ENCODE peak calls at places on chromosomes 1 and 21, in four cellular contexts. V, R, W and Y are unnamed samples.
A peak's percentile ranks its signal among the peaks of the same experiment; 100 is the strongest.

GRCh38 chr1:233790662-233791371 is 113.7 kb upstream of the SLC35F3 start:
- DNase-seq in R (peak; percentile 43), W (peak; percentile 30), V (peak; percentile 69), Y (no peak)

GRCh38 chr1:24097663-24098062 is 14.3 kb downstream of the MYOM3 start:
- DNase-seq in R (no peak), V (no peak), W (no peak), Y (no peak)

GRCh38 chr1:12511516-12512468 is 106.2 kb downstream of the DHRS3 start:
- DNase-seq in R (no peak), W (no peak), V (no peak), Y (no peak)

GRCh38 chr1:23384312-23385058 is 14.8 kb upstream of the ZNF436 start:
- DNase-seq in R (peak; percentile 68), V (no peak), W (no peak), Y (no peak)

GRCh38 chr1:246588322-246588721 is 22.1 kb downstream of the CNST start:
- DNase-seq in V (no peak), R (no peak), W (no peak), Y (no peak)

GRCh38 chr1:228015276-228016180 is 8.7 kb downstream of the WNT3A start:
- DNase-seq in V (no peak), R (no peak), W (no peak), Y (no peak)

GRCh38 chr21:34524671-34525601 is 12.9 kb upstream of the KCNE1 start:
- DNase-seq in V (no peak), R (no peak), W (no peak), Y (no peak)

GRCh38 chr1:32977546-32978087 is 13.0 kb upstream of the RNF19B start:
- DNase-seq in W (no peak), V (no peak), R (no peak), Y (no peak)

GRCh38 chr21:15752763-15753407 is 23.1 kb downstream of the USP25 start:
- DNase-seq in W (no peak), V (no peak), R (no peak), Y (peak; percentile 94)
- TF ChIP-seq TCF12 in W (no peak), V (no peak), R (no peak), Y (peak; percentile 96)

GRCh38 chr1:9703681-9704080 is 52.1 kb downstream of the PIK3CD start:
- DNase-seq in V (no peak), R (no peak), W (no peak), Y (no peak)

GRCh38 chr1:9701661-9702060 is 50.1 kb downstream of the PIK3CD start:
- DNase-seq in V (no peak), R (no peak), W (no peak), Y (no peak)

GRCh38 chr1:9703165-9703509 is 51.6 kb downstream of the PIK3CD start:
- DNase-seq in V (no peak), R (no peak), W (no peak), Y (no peak)

GRCh38 chr1:9699361-9699760 is 47.8 kb downstream of the PIK3CD start:
- DNase-seq in W (no peak), R (no peak), V (no peak), Y (no peak)

DNA sequence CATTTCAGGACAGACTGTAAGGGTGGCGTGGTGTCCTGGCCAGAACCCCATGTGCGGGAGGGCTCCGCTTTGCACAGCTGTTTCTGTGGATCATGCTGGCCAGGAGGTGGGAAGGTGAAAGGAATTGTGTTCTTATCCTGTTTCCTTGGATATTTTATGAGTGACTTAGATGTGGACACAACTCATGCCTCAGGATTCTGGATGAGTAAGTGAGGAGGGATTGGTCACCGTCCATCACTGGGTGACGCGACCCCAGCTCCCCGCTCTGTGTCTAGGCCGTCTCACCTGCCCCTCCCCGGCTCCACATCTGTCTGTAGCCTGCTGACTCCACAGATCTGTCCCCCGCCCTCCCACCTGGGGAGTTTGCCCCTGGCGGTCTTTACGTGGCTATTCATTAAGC is 48.8 kb downstream of the PIK3CD start:
- DNase-seq in V (peak; percentile 22), W (no peak), R (no peak), Y (no peak)
- TF ChIP-seq MAX in V (peak; percentile 21), W (no peak), R (no peak), Y (no peak)

GRCh38 chr1:166271151-166271538 is 104.3 kb upstream of the FAM78B start:
- DNase-seq in W (no peak), V (no peak), R (no peak), Y (no peak)
- TF ChIP-seq TCF12 in W (no peak), V (no peak), R (no peak), Y (no peak)

DNA sequence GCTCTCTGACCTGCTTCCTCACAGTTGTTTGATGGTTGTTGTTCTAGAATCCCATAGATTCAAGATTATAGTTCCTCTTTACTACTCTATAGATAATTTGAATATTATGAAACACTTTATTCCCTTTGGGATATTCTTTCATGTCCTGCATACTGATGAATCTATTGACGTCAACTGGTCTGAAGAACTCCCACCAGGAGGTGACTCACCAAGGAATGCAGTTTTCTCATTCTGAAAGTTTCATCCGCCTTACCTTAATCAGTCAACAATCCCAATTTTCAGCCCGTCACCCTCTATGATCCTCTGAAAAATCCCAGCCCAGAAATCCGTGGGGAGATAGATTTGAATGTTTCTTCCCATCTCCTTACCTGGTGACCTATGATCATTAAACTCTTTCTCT is 834.1 kb upstream of the PRMT6 start:
- DNase-seq in R (no peak), V (no peak), W (no peak), Y (no peak)
- TF ChIP-seq MAX in R (no peak), V (no peak), W (no peak), Y (no peak)

GRCh38 chr1:176869577-176869976 is 294.9 kb downstream of the ASTN1 start:
- DNase-seq in V (no peak), W (no peak), R (no peak), Y (no peak)
- TF ChIP-seq TCF12 in V (no peak), W (no peak), R (no peak), Y (no peak)

DNA sequence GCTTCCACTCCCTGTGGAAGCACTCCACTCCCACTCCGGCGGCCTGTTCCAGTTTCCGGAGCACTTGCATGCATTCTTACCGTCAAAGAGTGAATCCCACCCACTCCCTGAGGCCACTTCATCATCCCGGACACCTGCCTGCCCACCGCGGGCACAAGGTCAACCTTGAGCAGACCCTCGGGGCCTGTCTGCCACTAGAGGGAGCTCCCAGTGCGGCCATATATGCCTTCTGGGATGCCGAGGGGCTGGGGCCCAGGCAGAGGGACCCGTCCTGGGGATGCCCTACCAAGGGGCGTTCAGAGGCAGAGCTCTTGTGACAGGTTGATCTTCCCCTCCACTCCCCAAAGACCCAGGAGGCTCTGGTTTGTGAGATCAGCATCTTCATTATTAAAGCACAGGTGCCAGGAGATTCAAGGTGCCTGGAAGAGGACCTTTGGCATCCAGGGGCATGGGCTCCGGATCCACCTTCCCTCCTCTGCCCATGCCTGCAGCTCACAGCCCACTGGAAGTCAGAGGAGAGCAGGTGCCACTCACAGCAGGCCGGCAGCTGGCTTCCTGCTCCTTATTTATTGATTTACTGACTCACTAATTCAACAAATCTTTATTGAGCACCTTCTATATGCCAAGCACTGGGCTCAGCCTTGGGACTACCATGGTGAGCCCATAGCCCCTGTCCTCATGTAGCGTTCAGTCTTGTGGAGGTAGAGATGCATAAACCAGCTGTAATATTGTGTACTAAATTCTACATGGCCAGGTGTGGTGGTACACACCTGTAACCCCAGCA is 47.3 kb downstream of the UBIAD1 start:
- DNase-seq in V (peak; percentile 76), R (peak; percentile 16), W (no peak), Y (peak; percentile 41)
- TF ChIP-seq MAX in V (no peak), R (no peak), W (no peak), Y (peak; percentile 80)

GRCh38 chr1:106571109-106571508 is 485.4 kb upstream of the PRMT6 start:
- DNase-seq in R (no peak), W (no peak), V (no peak), Y (no peak)
- TF ChIP-seq TCF12 in R (no peak), W (no peak), V (no peak), Y (no peak)

DNA sequence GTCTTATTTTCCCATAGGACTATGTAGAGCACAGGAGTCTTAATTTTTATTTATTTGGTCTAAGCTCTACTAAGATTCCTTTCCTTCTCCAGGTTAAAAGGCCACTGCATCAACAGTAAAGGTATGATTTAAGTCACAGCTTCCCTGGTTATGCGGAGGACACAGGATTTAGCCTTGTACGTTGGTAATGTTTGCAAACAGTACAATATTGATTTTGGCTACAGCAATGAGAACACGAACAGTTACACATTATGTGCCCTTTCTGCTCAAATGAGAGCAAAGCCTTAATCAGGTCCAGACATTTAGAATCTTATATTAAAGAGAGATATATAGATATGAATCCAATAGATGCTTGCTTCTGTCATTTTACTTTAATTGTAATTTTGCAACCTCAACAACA is 264.0 kb downstream of the NUF2 start:
- DNase-seq in V (no peak), W (no peak), R (no peak), Y (no peak)
- TF ChIP-seq MAX in V (no peak), W (no peak), R (no peak), Y (no peak)

GRCh38 chr1:29417558-29417858 is 181.2 kb downstream of the PTPRU start:
- DNase-seq in R (no peak), V (no peak), W (no peak), Y (no peak)

GRCh38 chr1:29415861-29416260 is 179.5 kb downstream of the PTPRU start:
- DNase-seq in V (no peak), W (no peak), R (no peak), Y (peak; percentile 36)

GRCh38 chr1:29416267-29416666 is 179.9 kb downstream of the PTPRU start:
- DNase-seq in R (no peak), V (no peak), W (no peak), Y (no peak)

GRCh38 chr1:29417971-29418370 is 181.6 kb downstream of the PTPRU start:
- DNase-seq in R (no peak), V (no peak), W (no peak), Y (no peak)

GRCh38 chr1:29416825-29417557 is 180.7 kb downstream of the PTPRU start:
- DNase-seq in W (no peak), R (no peak), V (no peak), Y (no peak)
- TF ChIP-seq TCF12 in W (no peak), R (no peak), V (no peak), Y (no peak)

GRCh38 chr1:175511496-175511895 is 231.9 kb downstream of the TNR start:
- DNase-seq in R (no peak), W (no peak), V (no peak), Y (no peak)

GRCh38 chr1:175510914-175511313 is 232.5 kb downstream of the TNR start:
- DNase-seq in R (no peak), W (no peak), V (no peak), Y (no peak)

GRCh38 chr1:175506081-175506480 is 237.3 kb downstream of the TNR start:
- DNase-seq in R (no peak), W (no peak), V (no peak), Y (no peak)

GRCh38 chr1:175504875-175505555 is 238.4 kb downstream of the TNR start:
- DNase-seq in V (no peak), W (no peak), R (no peak), Y (no peak)

GRCh38 chr1:175508320-175509110 is 234.9 kb downstream of the TNR start:
- DNase-seq in R (no peak), V (no peak), W (no peak), Y (no peak)
- TF ChIP-seq MAX in R (no peak), V (no peak), W (no peak), Y (no peak)